ENCODE peak calls at places on chromosome 18, in six cellular contexts. A, E, T, B, V and P are unnamed samples.

GRCh38 chr18:2425426-2426317 is 145.6 kb downstream of the METTL4 start:
- DNase-seq in T (peak), A (no peak), B (no peak), E (no peak), V (no peak), P (no peak)

GRCh38 chr18:8609711-8610441 is 639 bp downstream of the RAB12 start:
- DNase-seq in A (peak), E (no peak), B (no peak), T (peak), V (no peak), P (no peak)

GRCh38 chr18:11521853-11522252 is 87.5 kb upstream of the SLC35G4 start:
- DNase-seq in B (no peak), E (no peak), T (no peak), A (no peak), V (no peak), P (no peak)

GRCh38 chr18:78972930-78973331 is 6.7 kb upstream of the SALL3 start:
- DNase-seq in V (no peak), T (no peak), A (no peak), E (no peak), B (no peak), P (no peak)

GRCh38 chr18:35949903-35950627 is 22.4 kb upstream of the RMP24 start:
- DNase-seq in B (peak), A (peak), T (peak), V (peak), E (peak), P (peak)

GRCh38 chr18:78965917-78966878 is 13.4 kb upstream of the SALL3 start:
- DNase-seq in T (no peak), V (no peak), E (no peak), B (no peak), A (no peak), P (no peak)

GRCh38 chr18:22466608-22467390 is 49.1 kb upstream of the CTAGE1 start:
- DNase-seq in E (no peak), V (no peak), T (peak), A (no peak), B (no peak), P (peak)

GRCh38 chr18:9852266-9853081 is 33.3 kb upstream of the TXNDC2 start:
- DNase-seq in T (no peak), V (no peak), A (no peak), B (no peak), E (no peak), P (no peak)

GRCh38 chr18:76491801-76492668 is 3.0 kb downstream of the ZNF516 start:
- DNase-seq in T (peak), E (no peak), A (peak), V (no peak), B (peak), P (no peak)

GRCh38 chr18:21656402-21656801 is 44.3 kb downstream of the SNRPD1 start:
- DNase-seq in E (no peak), T (peak), B (no peak), V (no peak), A (no peak), P (peak)

GRCh38 chr18:76490701-76491171 is 4.3 kb downstream of the ZNF516 start:
- DNase-seq in T (peak), A (peak), E (no peak), V (no peak), B (peak), P (no peak)

GRCh38 chr18:23529597-23529996 is 26.3 kb downstream of the RMC1 start:
- DNase-seq in B (no peak), E (no peak), V (no peak), T (peak), A (no peak), P (peak)